ENCODE peak calls at places on chromosome 14, in seven cellular contexts. L, R, H, P, B, O and T are unnamed samples.

GRCh38 chr14:98136019-98136418 is 1136.0 kb downstream of the BCL11B start:
- DNase-seq in O (no peak), H (no peak), R (no peak), P (no peak), L (no peak), B (no peak), T (no peak)

GRCh38 chr14:101004954-101005353 is 101.4 kb upstream of the RTL1 start:
- DNase-seq in P (no peak), B (no peak), H (peak), R (no peak), L (no peak), O (no peak), T (no peak)

GRCh38 chr14:101369916-101370592 is 191.2 kb upstream of the DIO3 start:
- DNase-seq in O (no peak), H (no peak), L (no peak), R (no peak), P (no peak), B (no peak), T (no peak)

GRCh38 chr14:77761205-77761931 is 412 bp upstream of the SNW1 start:
- DNase-seq in R (peak), H (peak), B (peak), O (peak), L (peak), P (peak), T (peak)

GRCh38 chr14:102584871-102585869 is 7.3 kb upstream of the RCOR1 start:
- DNase-seq in O (peak), B (no peak), H (no peak), R (peak), L (no peak), P (no peak), T (no peak)

GRCh38 chr14:104477804-104478375 is 101.7 kb upstream of the C14orf180 start:
- DNase-seq in L (no peak), P (no peak), R (no peak), H (no peak), B (no peak), O (no peak), T (no peak)

GRCh38 chr14:86575141-86575540 is 1045.2 kb downstream of the FLRT2 start:
- DNase-seq in B (peak), P (peak), L (no peak), H (no peak), R (no peak), O (no peak), T (peak)

GRCh38 chr14:69046468-69046867 is 67.4 kb upstream of the ACTN1 start:
- DNase-seq in H (peak), L (peak), B (no peak), R (peak), P (no peak), O (no peak), T (peak)

GRCh38 chr14:23294734-23295561 is 7.7 kb downstream of the PPP1R3E start:
- DNase-seq in B (no peak), P (peak), H (peak), L (no peak), R (peak), O (peak), T (peak)

GRCh38 chr14:75453817-75454434 is 26.1 kb downstream of the JDP2 start:
- DNase-seq in O (no peak), L (no peak), R (no peak), B (no peak), P (no peak), H (no peak), T (no peak)

GRCh38 chr14:95255487-95255886 is 64.2 kb downstream of the CLMN start:
- DNase-seq in O (peak), R (peak), H (peak), P (no peak), L (peak), B (no peak), T (peak)

GRCh38 chr14:27025648-27026047 is 427.8 kb upstream of the NOVA1 start:
- DNase-seq in B (no peak), R (no peak), O (no peak), H (no peak), P (no peak), L (no peak), T (no peak)

GRCh38 chr14:92334050-92334449 is 11.1 kb downstream of the SLC24A4 start:
- DNase-seq in H (no peak), R (no peak), P (no peak), B (no peak), O (no peak), L (no peak), T (no peak)

GRCh38 chr14:100749967-100750597 is 23.4 kb downstream of the DLK1 start:
- DNase-seq in O (peak), B (no peak), P (no peak), R (no peak), H (no peak), L (peak), T (no peak)

GRCh38 chr14:103015426-103015825 is 41.9 kb downstream of the CDC42BPB start:
- DNase-seq in H (no peak), B (no peak), R (no peak), L (no peak), P (no peak), O (peak), T (no peak)

GRCh38 chr14:69891422-69891821 is 12.2 kb downstream of the SMOC1 start:
- DNase-seq in L (no peak), H (no peak), R (no peak), P (no peak), O (no peak), B (no peak), T (no peak)

GRCh38 chr14:22370084-22370847 is 218.8 kb downstream of the DAD1 start:
- DNase-seq in L (peak), P (peak), H (peak), O (no peak), R (peak), B (no peak), T (peak)

GRCh38 chr14:44795725-44796124 is 166.0 kb downstream of the KLHL28 start:
- DNase-seq in R (no peak), L (no peak), H (no peak), P (no peak), O (no peak), B (no peak), T (no peak)

GRCh38 chr14:53146739-53147138 is 6.4 kb downstream of the DDHD1 start:
- DNase-seq in L (no peak), R (no peak), H (no peak), O (no peak), P (no peak), B (no peak), T (no peak)

GRCh38 chr14:24806061-24806678 is 172.2 kb upstream of the GZMB start:
- DNase-seq in H (peak), L (peak), B (no peak), R (peak), P (peak), O (peak), T (peak)

GRCh38 chr14:53501361-53502320 is 348.5 kb upstream of the DDHD1 start:
- DNase-seq in R (no peak), H (peak), L (no peak), O (no peak), P (peak), B (peak), T (peak)

GRCh38 chr14:71321556-71322315 is 414.5 kb downstream of the PCNX1 start:
- DNase-seq in P (peak), B (no peak), H (peak), R (peak), O (no peak), L (no peak), T (no peak)

GRCh38 chr14:28502517-28502916 is 264.1 kb upstream of the FOXG1 start:
- DNase-seq in R (no peak), O (no peak), B (no peak), L (no peak), H (peak), P (no peak), T (no peak)

GRCh38 chr14:35898217-35898775 is 72.2 kb downstream of the BRMS1L start:
- DNase-seq in P (no peak), B (no peak), O (no peak), L (no peak), R (no peak), H (no peak), T (no peak)